ENCODE peak calls at places on chromosomes 13 and 19, in nine cellular contexts. One of them, this sample, is unnamed. For H3K4me1, the result is how much of the 10 kb centered on the place peaks cover.

GRCh38 chr13:75393839-75394238 is 88.1 kb downstream of the TBC1D4 start:
- DNase-seq in ascending aorta: no peak
- DNase-seq in neural progenitor cell: no peak
- DNase-seq in CD8-positive, alpha-beta T cell: no peak
- DNase-seq in tibial nerve: no peak
- DNase-seq in left ventricle myocardium inferior: no peak
- DNase-seq in hepatocyte: no peak
- DNase-seq in neuronal stem cell: no peak
- DNase-seq in CD4-positive, alpha-beta memory T cell: no peak
- DNase-seq in this sample: no peak

GRCh38 chr19:36113895-36114762 is 546 bp downstream of the POLR2I start:
- DNase-seq in ascending aorta: no peak
- DNase-seq in neural progenitor cell: peak
- DNase-seq in CD8-positive, alpha-beta T cell: peak
- DNase-seq in tibial nerve: no peak
- DNase-seq in left ventricle myocardium inferior: no peak
- DNase-seq in hepatocyte: peak
- DNase-seq in neuronal stem cell: no peak
- DNase-seq in CD4-positive, alpha-beta memory T cell: peak
- DNase-seq in this sample: no peak

GRCh38 chr13:111343186-111343805 is 22.9 kb downstream of the TEX29 start:
- DNase-seq in ascending aorta: no peak
- DNase-seq in neural progenitor cell: no peak
- DNase-seq in CD8-positive, alpha-beta T cell: no peak
- DNase-seq in tibial nerve: no peak
- DNase-seq in left ventricle myocardium inferior: no peak
- DNase-seq in hepatocyte: no peak
- DNase-seq in neuronal stem cell: no peak
- DNase-seq in CD4-positive, alpha-beta memory T cell: no peak
- DNase-seq in this sample: no peak

GRCh38 chr19:14746891-14747290 is 31.5 kb downstream of the ADGRE2 start:
- DNase-seq in ascending aorta: no peak
- DNase-seq in neural progenitor cell: no peak
- DNase-seq in CD8-positive, alpha-beta T cell: no peak
- DNase-seq in tibial nerve: no peak
- DNase-seq in left ventricle myocardium inferior: no peak
- DNase-seq in hepatocyte: no peak
- DNase-seq in neuronal stem cell: no peak
- DNase-seq in CD4-positive, alpha-beta memory T cell: no peak
- DNase-seq in this sample: no peak

GRCh38 chr19:23410155-23410554 is 14.9 kb upstream of the ZNF91 start:
- DNase-seq in ascending aorta: no peak
- DNase-seq in neural progenitor cell: no peak
- DNase-seq in CD8-positive, alpha-beta T cell: no peak
- DNase-seq in tibial nerve: no peak
- DNase-seq in left ventricle myocardium inferior: no peak
- DNase-seq in hepatocyte: no peak
- DNase-seq in neuronal stem cell: no peak
- DNase-seq in CD4-positive, alpha-beta memory T cell: no peak
- DNase-seq in this sample: no peak

GRCh38 chr13:59914556-59914955 is 249.2 kb downstream of the DIAPH3 start:
- DNase-seq in ascending aorta: no peak
- DNase-seq in neural progenitor cell: no peak
- DNase-seq in CD8-positive, alpha-beta T cell: no peak
- DNase-seq in tibial nerve: no peak
- DNase-seq in left ventricle myocardium inferior: no peak
- DNase-seq in hepatocyte: no peak
- DNase-seq in neuronal stem cell: no peak
- DNase-seq in CD4-positive, alpha-beta memory T cell: no peak
- DNase-seq in this sample: no peak

GRCh38 chr13:44306401-44307192 is 67.0 kb upstream of the SERP2 start:
- DNase-seq in ascending aorta: peak
- DNase-seq in neural progenitor cell: peak
- DNase-seq in CD8-positive, alpha-beta T cell: no peak
- DNase-seq in tibial nerve: peak
- DNase-seq in left ventricle myocardium inferior: peak
- DNase-seq in hepatocyte: peak
- DNase-seq in neuronal stem cell: peak
- DNase-seq in CD4-positive, alpha-beta memory T cell: no peak
- DNase-seq in this sample: peak

GRCh38 chr19:5774921-5775320 is 9.6 kb downstream of the PRR22 start:
- DNase-seq in ascending aorta: no peak
- DNase-seq in neural progenitor cell: no peak
- DNase-seq in CD8-positive, alpha-beta T cell: no peak
- DNase-seq in tibial nerve: no peak
- DNase-seq in left ventricle myocardium inferior: no peak
- DNase-seq in hepatocyte: no peak
- DNase-seq in neuronal stem cell: no peak
- DNase-seq in CD4-positive, alpha-beta memory T cell: no peak
- DNase-seq in this sample: no peak

GRCh38 chr19:53813996-53814395 is 10.1 kb downstream of the NLRP12 start:
- DNase-seq in ascending aorta: no peak
- DNase-seq in neural progenitor cell: no peak
- DNase-seq in CD8-positive, alpha-beta T cell: no peak
- DNase-seq in tibial nerve: no peak
- DNase-seq in left ventricle myocardium inferior: no peak
- DNase-seq in hepatocyte: no peak
- DNase-seq in neuronal stem cell: no peak
- DNase-seq in CD4-positive, alpha-beta memory T cell: no peak
- DNase-seq in this sample: no peak

GRCh38 chr13:43124495-43124894 is 101.1 kb downstream of the DNAJC15 start:
- DNase-seq in ascending aorta: no peak
- DNase-seq in neural progenitor cell: no peak
- DNase-seq in CD8-positive, alpha-beta T cell: no peak
- DNase-seq in tibial nerve: no peak
- DNase-seq in left ventricle myocardium inferior: no peak
- DNase-seq in hepatocyte: no peak
- DNase-seq in neuronal stem cell: no peak
- DNase-seq in CD4-positive, alpha-beta memory T cell: no peak
- DNase-seq in this sample: no peak

GRCh38 chr19:41294393-41294792 is 15.6 kb upstream of the CCDC97 start:
- DNase-seq in ascending aorta: no peak
- DNase-seq in neural progenitor cell: no peak
- DNase-seq in CD8-positive, alpha-beta T cell: no peak
- DNase-seq in tibial nerve: no peak
- DNase-seq in left ventricle myocardium inferior: no peak
- DNase-seq in hepatocyte: no peak
- DNase-seq in neuronal stem cell: no peak
- DNase-seq in CD4-positive, alpha-beta memory T cell: no peak
- DNase-seq in this sample: no peak

GRCh38 chr19:47156861-47157454 is 26.3 kb downstream of the SAE1 start:
- DNase-seq in ascending aorta: no peak
- DNase-seq in neural progenitor cell: no peak
- DNase-seq in CD8-positive, alpha-beta T cell: no peak
- DNase-seq in tibial nerve: no peak
- DNase-seq in left ventricle myocardium inferior: no peak
- DNase-seq in hepatocyte: no peak
- DNase-seq in neuronal stem cell: no peak
- DNase-seq in CD4-positive, alpha-beta memory T cell: no peak
- DNase-seq in this sample: peak

GRCh38 chr13:50379584-50379983 is 364.3 kb downstream of the KCNRG start:
- DNase-seq in ascending aorta: no peak
- DNase-seq in neural progenitor cell: no peak
- DNase-seq in CD8-positive, alpha-beta T cell: no peak
- DNase-seq in tibial nerve: no peak
- DNase-seq in left ventricle myocardium inferior: no peak
- DNase-seq in hepatocyte: no peak
- DNase-seq in neuronal stem cell: no peak
- DNase-seq in CD4-positive, alpha-beta memory T cell: no peak
- DNase-seq in this sample: no peak

GRCh38 chr13:94313321-94313720 is 166.2 kb downstream of the DCT start:
- DNase-seq in ascending aorta: no peak
- DNase-seq in neural progenitor cell: no peak
- DNase-seq in CD8-positive, alpha-beta T cell: no peak
- DNase-seq in tibial nerve: no peak
- DNase-seq in left ventricle myocardium inferior: no peak
- DNase-seq in hepatocyte: no peak
- DNase-seq in neuronal stem cell: no peak
- DNase-seq in CD4-positive, alpha-beta memory T cell: no peak
- DNase-seq in this sample: no peak
- H3K4me1 ChIP-seq in ascending aorta: under half
- H3K4me1 ChIP-seq in neural progenitor cell: under half
- H3K4me1 ChIP-seq in CD8-positive, alpha-beta T cell: under half
- H3K4me1 ChIP-seq in tibial nerve: under half
- H3K4me1 ChIP-seq in left ventricle myocardium inferior: under half
- H3K4me1 ChIP-seq in hepatocyte: under half
- H3K4me1 ChIP-seq in neuronal stem cell: under half
- H3K4me1 ChIP-seq in CD4-positive, alpha-beta memory T cell: under half
- H3K4me1 ChIP-seq in this sample: under half

GRCh38 chr19:18098891-18099622 is 1.5 kb downstream of the MAST3 start:
- DNase-seq in ascending aorta: no peak
- DNase-seq in neural progenitor cell: peak
- DNase-seq in CD8-positive, alpha-beta T cell: no peak
- DNase-seq in tibial nerve: no peak
- DNase-seq in left ventricle myocardium inferior: no peak
- DNase-seq in hepatocyte: peak
- DNase-seq in neuronal stem cell: no peak
- DNase-seq in CD4-positive, alpha-beta memory T cell: peak
- DNase-seq in this sample: no peak

GRCh38 chr19:18096258-18096657 is 1.3 kb upstream of the MAST3 start:
- DNase-seq in ascending aorta: no peak
- DNase-seq in neural progenitor cell: no peak
- DNase-seq in CD8-positive, alpha-beta T cell: no peak
- DNase-seq in tibial nerve: no peak
- DNase-seq in left ventricle myocardium inferior: no peak
- DNase-seq in hepatocyte: no peak
- DNase-seq in neuronal stem cell: no peak
- DNase-seq in CD4-positive, alpha-beta memory T cell: no peak
- DNase-seq in this sample: no peak

GRCh38 chr19:18097217-18097992 is at the start of gene MAST3:
- DNase-seq in ascending aorta: peak
- DNase-seq in neural progenitor cell: peak
- DNase-seq in CD8-positive, alpha-beta T cell: peak
- DNase-seq in tibial nerve: peak
- DNase-seq in left ventricle myocardium inferior: peak
- DNase-seq in hepatocyte: peak
- DNase-seq in neuronal stem cell: peak
- DNase-seq in CD4-positive, alpha-beta memory T cell: peak
- DNase-seq in this sample: peak

GRCh38 chr19:18099623-18099995 is 2.0 kb downstream of the MAST3 start:
- DNase-seq in ascending aorta: no peak
- DNase-seq in neural progenitor cell: no peak
- DNase-seq in CD8-positive, alpha-beta T cell: no peak
- DNase-seq in tibial nerve: no peak
- DNase-seq in left ventricle myocardium inferior: no peak
- DNase-seq in hepatocyte: no peak
- DNase-seq in neuronal stem cell: no peak
- DNase-seq in CD4-positive, alpha-beta memory T cell: no peak
- DNase-seq in this sample: no peak

DNA sequence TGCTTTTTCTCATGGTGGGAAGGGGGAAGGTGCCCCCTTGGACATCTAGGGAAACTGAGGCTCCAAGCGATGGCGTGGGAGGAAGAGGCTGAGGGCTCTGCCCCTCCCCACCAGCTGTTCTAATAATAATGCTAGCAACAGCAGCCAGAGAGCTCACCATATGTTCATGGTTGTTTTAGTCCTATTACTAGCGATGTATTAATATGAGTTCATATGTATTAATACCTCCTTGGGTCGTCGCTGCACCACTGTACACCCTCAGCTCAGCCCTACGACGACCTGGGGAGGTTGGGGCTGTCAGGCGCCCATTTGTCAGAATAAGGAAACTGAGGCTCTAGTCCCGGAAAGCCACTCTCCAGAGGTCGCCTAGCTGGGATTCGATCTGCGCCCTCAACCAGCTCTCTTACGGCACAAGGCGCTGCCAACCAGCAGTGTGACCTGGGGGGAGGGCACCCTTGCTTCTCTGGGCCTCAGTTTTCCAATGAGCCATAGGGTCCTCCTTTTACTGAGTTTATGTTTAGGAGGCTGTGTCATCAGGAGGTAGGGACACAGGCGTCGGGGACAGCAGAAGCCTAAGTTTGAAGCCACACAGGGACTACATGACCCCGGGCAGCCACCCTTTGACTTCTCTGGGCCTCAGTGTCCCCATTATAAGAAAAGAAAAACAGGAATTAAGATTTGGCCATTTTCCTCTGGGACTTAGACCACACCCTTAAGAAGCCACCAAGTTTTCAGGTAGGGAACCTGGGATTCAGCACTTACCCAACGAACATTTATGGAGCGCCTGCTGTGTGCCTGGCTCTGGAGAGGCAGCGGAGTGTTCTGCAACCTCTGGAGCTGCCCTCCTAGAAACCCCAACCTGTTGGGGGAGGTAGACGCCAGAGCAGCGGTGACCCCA is 664 bp downstream of the MAST3 start:
- DNase-seq in ascending aorta: no peak
- DNase-seq in neural progenitor cell: no peak
- DNase-seq in CD8-positive, alpha-beta T cell: no peak
- DNase-seq in tibial nerve: no peak
- DNase-seq in left ventricle myocardium inferior: no peak
- DNase-seq in hepatocyte: no peak
- DNase-seq in neuronal stem cell: no peak
- DNase-seq in CD4-positive, alpha-beta memory T cell: no peak
- DNase-seq in this sample: no peak
- H3K4me1 ChIP-seq in ascending aorta: under half
- H3K4me1 ChIP-seq in neural progenitor cell: under half
- H3K4me1 ChIP-seq in CD8-positive, alpha-beta T cell: under half
- H3K4me1 ChIP-seq in tibial nerve: under half
- H3K4me1 ChIP-seq in left ventricle myocardium inferior: under half
- H3K4me1 ChIP-seq in hepatocyte: under half
- H3K4me1 ChIP-seq in neuronal stem cell: under half
- H3K4me1 ChIP-seq in CD4-positive, alpha-beta memory T cell: under half
- H3K4me1 ChIP-seq in this sample: under half

GRCh38 chr13:69198706-69199105 is 908.9 kb upstream of the ATXN8OS start:
- DNase-seq in ascending aorta: no peak
- DNase-seq in neural progenitor cell: no peak
- DNase-seq in CD8-positive, alpha-beta T cell: no peak
- DNase-seq in tibial nerve: no peak
- DNase-seq in left ventricle myocardium inferior: no peak
- DNase-seq in hepatocyte: no peak
- DNase-seq in neuronal stem cell: no peak
- DNase-seq in CD4-positive, alpha-beta memory T cell: no peak
- DNase-seq in this sample: no peak
- H3K4me1 ChIP-seq in ascending aorta: under half
- H3K4me1 ChIP-seq in neural progenitor cell: under half
- H3K4me1 ChIP-seq in CD8-positive, alpha-beta T cell: under half
- H3K4me1 ChIP-seq in tibial nerve: under half
- H3K4me1 ChIP-seq in left ventricle myocardium inferior: under half
- H3K4me1 ChIP-seq in hepatocyte: under half
- H3K4me1 ChIP-seq in neuronal stem cell: under half
- H3K4me1 ChIP-seq in CD4-positive, alpha-beta memory T cell: under half
- H3K4me1 ChIP-seq in this sample: under half

DNA sequence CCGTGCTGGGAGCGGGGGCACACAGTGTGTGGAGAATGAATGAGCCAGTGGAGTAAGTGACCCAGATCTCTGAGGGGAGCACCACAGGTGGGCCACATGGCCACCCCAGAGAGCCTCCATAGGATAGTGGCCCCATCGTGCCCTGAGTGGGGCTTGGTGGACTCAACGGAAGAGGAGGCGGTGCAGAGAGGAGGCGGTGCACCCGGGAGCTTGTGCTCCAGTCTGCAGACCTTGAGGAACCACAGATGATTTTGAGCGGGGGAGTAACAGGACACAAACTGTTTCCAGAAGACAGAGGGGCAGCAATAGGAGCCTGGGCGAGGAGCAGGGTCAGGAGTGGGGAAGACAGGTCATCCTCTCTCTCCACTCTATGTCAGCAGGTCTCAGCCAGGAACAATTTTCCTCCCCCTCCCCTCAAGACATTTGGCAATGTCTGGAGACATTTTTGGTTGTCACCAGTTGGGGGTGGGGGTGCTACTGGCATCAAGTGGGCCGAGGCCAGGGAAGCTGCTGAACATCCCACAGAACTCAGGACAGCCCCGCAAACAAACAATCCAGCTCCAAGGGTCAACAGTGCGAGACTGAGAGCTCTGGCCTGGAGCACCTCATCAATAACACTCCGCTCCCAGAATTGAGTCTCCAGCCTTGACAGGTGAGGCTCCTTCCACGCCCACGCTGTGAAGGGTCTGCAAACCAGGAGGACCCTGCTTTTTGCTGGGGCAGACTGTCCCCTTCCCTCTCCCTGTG is 182.2 kb downstream of the USP12 start:
- DNase-seq in ascending aorta: no peak
- DNase-seq in neural progenitor cell: no peak
- DNase-seq in CD8-positive, alpha-beta T cell: no peak
- DNase-seq in tibial nerve: no peak
- DNase-seq in left ventricle myocardium inferior: no peak
- DNase-seq in hepatocyte: no peak
- DNase-seq in neuronal stem cell: no peak
- DNase-seq in CD4-positive, alpha-beta memory T cell: no peak
- DNase-seq in this sample: no peak
- H3K4me1 ChIP-seq in ascending aorta: under half
- H3K4me1 ChIP-seq in neural progenitor cell: under half
- H3K4me1 ChIP-seq in CD8-positive, alpha-beta T cell: under half
- H3K4me1 ChIP-seq in tibial nerve: under half
- H3K4me1 ChIP-seq in left ventricle myocardium inferior: under half
- H3K4me1 ChIP-seq in hepatocyte: under half
- H3K4me1 ChIP-seq in neuronal stem cell: under half
- H3K4me1 ChIP-seq in CD4-positive, alpha-beta memory T cell: under half
- H3K4me1 ChIP-seq in this sample: under half

This sample was measured in naive thymus-derived CD4-positive, alpha-beta T cell.